ENCODE peak calls at places on chromosomes 7 and 10, in five cellular contexts. V, U, C, A and J are unnamed samples.

GRCh38 chr10:1600861-1601260 is 136.5 kb downstream of the ADARB2 start:
- DNase-seq in V (no peak), U (no peak), C (no peak), A (no peak), J (no peak)

GRCh38 chr10:110395350-110396283 is 90.9 kb upstream of the SMNDC1 start:
- DNase-seq in V (peak), U (no peak), C (peak), A (peak), J (no peak)

GRCh38 chr10:63256047-63256773 is 123.1 kb downstream of the NRBF2 start:
- DNase-seq in V (no peak), U (no peak), C (no peak), A (peak), J (no peak)

GRCh38 chr7:31957090-31957720 is 113.0 kb downstream of the PDE1C start:
- DNase-seq in V (peak), U (no peak), C (no peak), A (peak), J (no peak)

GRCh38 chr7:1889556-1890181 is 219.6 kb downstream of the ELFN1 start:
- DNase-seq in V (peak), U (no peak), C (peak), A (peak), J (peak)

GRCh38 chr10:101766306-101766705 is 9.6 kb downstream of the FGF8 start:
- DNase-seq in V (no peak), U (no peak), C (no peak), A (no peak), J (no peak)

GRCh38 chr7:47104206-47104549 is 477.7 kb downstream of the TNS3 start:
- DNase-seq in V (no peak), U (no peak), C (no peak), A (no peak), J (no peak)

GRCh38 chr7:94375713-94376112 is 19.0 kb upstream of the COL1A2 start:
- DNase-seq in V (peak), U (no peak), C (peak), A (peak), J (no peak)

GRCh38 chr7:148987751-148988512 is 40.4 kb downstream of the PDIA4 start:
- DNase-seq in V (no peak), U (no peak), C (no peak), A (no peak), J (no peak)

GRCh38 chr10:97713828-97714400 is 384 bp downstream of the MARVELD1 start:
- DNase-seq in V (peak), U (peak), C (no peak), A (peak), J (peak)

GRCh38 chr10:30459283-30459682 is 25.3 kb downstream of the MAP3K8 start:
- DNase-seq in V (peak), U (no peak), C (no peak), A (no peak), J (peak)

GRCh38 chr7:84139986-84140729 is 54.4 kb downstream of the SEMA3A start:
- DNase-seq in V (peak), U (no peak), C (no peak), A (peak), J (no peak)

GRCh38 chr10:113322843-113323242 is 230.0 kb upstream of the HABP2 start:
- DNase-seq in V (no peak), U (no peak), C (no peak), A (no peak), J (peak)

GRCh38 chr7:7562736-7563135 is 3.9 kb upstream of the MIOS start:
- DNase-seq in V (no peak), U (no peak), C (no peak), A (peak), J (no peak)

GRCh38 chr10:96578633-96579032 is 8.2 kb downstream of the TM9SF3 start:
- DNase-seq in V (no peak), U (no peak), C (no peak), A (no peak), J (no peak)

GRCh38 chr7:143305423-143306070 is 10.4 kb upstream of the CLCN1 start:
- DNase-seq in V (peak), U (peak), C (no peak), A (peak), J (peak)

GRCh38 chr7:139746652-139747051 is 31.1 kb downstream of the HIPK2 start:
- DNase-seq in V (no peak), U (no peak), C (no peak), A (no peak), J (no peak)

GRCh38 chr10:11810313-11810766 is 12.8 kb upstream of the PROSER2 start:
- DNase-seq in V (peak), U (no peak), C (peak), A (peak), J (no peak)

GRCh38 chr10:112218960-112219359 is 35.4 kb upstream of the GPAM start:
- DNase-seq in V (no peak), U (no peak), C (no peak), A (no peak), J (no peak)

GRCh38 chr10:132419631-132420468 is 22.9 kb downstream of the PWWP2B start:
- DNase-seq in V (no peak), U (no peak), C (no peak), A (no peak), J (no peak)

GRCh38 chr7:92527300-92528187 is 776 bp downstream of the PEX1 start:
- DNase-seq in V (peak), U (peak), C (peak), A (peak), J (no peak)

GRCh38 chr7:29146082-29146706 is at the start of gene CPVL:
- DNase-seq in V (no peak), U (peak), C (no peak), A (no peak), J (peak)

GRCh38 chr7:50477640-50478039 is 27.5 kb upstream of the FIGNL1 start:
- DNase-seq in V (no peak), U (no peak), C (no peak), A (no peak), J (no peak)

GRCh38 chr7:130566168-130566897 is 74.4 kb downstream of the MEST start:
- DNase-seq in V (peak), U (no peak), C (no peak), A (peak), J (no peak)

GRCh38 chr10:131126321-131127121 is 185.0 kb downstream of the TCERG1L start:
- DNase-seq in V (no peak), U (no peak), C (no peak), A (no peak), J (peak)

GRCh38 chr7:39353615-39354376 is 212.4 kb upstream of the YAE1 start:
- DNase-seq in V (peak), U (peak), C (no peak), A (peak), J (no peak)

GRCh38 chr7:1377111-1377909 is 82.0 kb downstream of the MICALL2 start:
- DNase-seq in V (no peak), U (no peak), C (no peak), A (no peak), J (no peak)

GRCh38 chr7:34672430-34672829 is 14.4 kb downstream of the NPSR1 start:
- DNase-seq in V (no peak), U (no peak), C (no peak), A (peak), J (no peak)

GRCh38 chr7:48680996-48681395 is 243.4 kb upstream of the CDC14C start:
- DNase-seq in V (no peak), U (no peak), C (no peak), A (no peak), J (no peak)

GRCh38 chr10:87860156-87860795 is 3.1 kb downstream of the KLLN start:
- DNase-seq in V (peak), U (no peak), C (no peak), A (peak), J (no peak)

GRCh38 chr10:132065491-132066105 is at the start of gene JAKMIP3:
- DNase-seq in V (peak), U (peak), C (peak), A (peak), J (no peak)

GRCh38 chr7:123460616-123461015 is 73.8 kb downstream of the IQUB start:
- DNase-seq in V (peak), U (no peak), C (no peak), A (peak), J (no peak)

GRCh38 chr7:157800281-157800680 is 463.5 kb downstream of the DNAJB6 start:
- DNase-seq in V (no peak), U (no peak), C (no peak), A (no peak), J (no peak)

GRCh38 chr10:46104071-46104585 is 58.1 kb upstream of the MSMB start:
- DNase-seq in V (no peak), U (no peak), C (no peak), A (no peak), J (no peak)

GRCh38 chr10:73653701-73654100 is 2.1 kb downstream of the SYNPO2L start:
- DNase-seq in V (peak), U (no peak), C (no peak), A (no peak), J (no peak)
- TF ChIP-seq CTCF in V (peak), U (no peak), C (peak), A (no peak), J (no peak)

GRCh38 chr10:77710759-77711682 is 73.4 kb upstream of the KCNMA1 start:
- DNase-seq in V (peak), U (peak), C (no peak), A (peak), J (peak)

GRCh38 chr10:77713506-77714280 is 76.1 kb upstream of the KCNMA1 start:
- DNase-seq in V (no peak), U (no peak), C (no peak), A (no peak), J (no peak)

GRCh38 chr10:77710081-77710551 is 72.5 kb upstream of the KCNMA1 start:
- DNase-seq in V (no peak), U (no peak), C (no peak), A (no peak), J (no peak)

GRCh38 chr10:77712207-77712606 is 74.6 kb upstream of the KCNMA1 start:
- DNase-seq in V (no peak), U (no peak), C (no peak), A (no peak), J (no peak)

DNA sequence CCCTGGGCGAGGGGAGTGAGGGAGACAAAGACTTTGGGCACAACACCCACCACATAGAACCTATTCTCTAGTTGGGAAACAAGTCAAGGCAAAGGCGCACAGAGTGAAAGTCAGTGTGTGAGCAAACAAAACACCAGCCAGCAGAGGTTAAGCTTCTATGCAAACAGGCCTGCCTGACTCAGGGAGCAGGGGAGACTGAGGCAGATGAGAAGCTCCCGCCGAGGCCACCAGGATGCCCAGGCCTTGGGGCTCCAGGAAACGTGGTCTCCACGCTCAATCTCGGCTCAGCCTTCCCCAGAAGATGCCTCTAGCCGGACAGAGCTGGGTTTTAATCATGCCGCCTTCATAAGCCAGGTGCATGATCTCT is 74.1 kb upstream of the KCNMA1 start:
- DNase-seq in V (no peak), U (no peak), C (no peak), A (no peak), J (no peak)
- TF ChIP-seq CTCF in V (no peak), U (no peak), C (no peak), A (no peak), J (peak)

GRCh38 chr10:90788987-90789386 is 68.9 kb downstream of the HTR7 start:
- DNase-seq in V (no peak), U (no peak), C (no peak), A (no peak), J (no peak)

GRCh38 chr10:90787906-90788491 is 69.8 kb downstream of the HTR7 start:
- DNase-seq in V (peak), U (no peak), C (no peak), A (peak), J (no peak)

GRCh38 chr10:90780488-90780887 is 77.4 kb downstream of the HTR7 start:
- DNase-seq in V (no peak), U (no peak), C (no peak), A (no peak), J (no peak)

GRCh38 chr10:90787376-90787775 is 70.5 kb downstream of the HTR7 start:
- DNase-seq in V (no peak), U (no peak), C (no peak), A (no peak), J (no peak)

DNA sequence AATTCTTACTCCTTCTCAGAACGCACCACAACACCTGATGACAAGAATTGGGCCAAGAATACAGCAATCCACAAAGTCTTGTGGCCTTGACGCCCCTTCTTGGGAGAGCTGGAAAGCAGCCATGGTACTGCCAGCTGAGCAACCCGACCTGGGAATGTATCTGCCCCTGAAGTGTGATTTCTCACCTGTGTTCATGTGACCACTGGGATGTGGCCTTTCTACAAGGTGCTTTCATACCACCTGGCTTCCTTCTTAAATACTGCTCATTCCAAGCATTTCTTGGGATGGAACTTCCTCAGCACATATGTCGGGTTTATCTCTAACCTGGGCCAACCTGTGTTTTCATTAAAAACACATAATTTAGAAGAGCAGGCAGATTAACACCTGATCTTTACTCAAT is 72.1 kb downstream of the HTR7 start:
- DNase-seq in V (no peak), U (no peak), C (no peak), A (no peak), J (no peak)
- TF ChIP-seq CTCF in V (no peak), U (no peak), C (no peak), A (no peak), J (no peak)

GRCh38 chr10:124705817-124706461 is 38.2 kb downstream of the FAM53B start:
- DNase-seq in V (no peak), U (no peak), C (no peak), A (no peak), J (no peak)
- TF ChIP-seq CTCF in V (no peak), U (peak), C (no peak), A (no peak), J (no peak)

GRCh38 chr7:118109607-118110006 is 74.4 kb upstream of the LSM8 start:
- DNase-seq in V (no peak), U (no peak), C (no peak), A (no peak), J (no peak)

GRCh38 chr7:118110178-118110577 is 73.8 kb upstream of the LSM8 start:
- DNase-seq in V (no peak), U (no peak), C (no peak), A (no peak), J (no peak)

DNA sequence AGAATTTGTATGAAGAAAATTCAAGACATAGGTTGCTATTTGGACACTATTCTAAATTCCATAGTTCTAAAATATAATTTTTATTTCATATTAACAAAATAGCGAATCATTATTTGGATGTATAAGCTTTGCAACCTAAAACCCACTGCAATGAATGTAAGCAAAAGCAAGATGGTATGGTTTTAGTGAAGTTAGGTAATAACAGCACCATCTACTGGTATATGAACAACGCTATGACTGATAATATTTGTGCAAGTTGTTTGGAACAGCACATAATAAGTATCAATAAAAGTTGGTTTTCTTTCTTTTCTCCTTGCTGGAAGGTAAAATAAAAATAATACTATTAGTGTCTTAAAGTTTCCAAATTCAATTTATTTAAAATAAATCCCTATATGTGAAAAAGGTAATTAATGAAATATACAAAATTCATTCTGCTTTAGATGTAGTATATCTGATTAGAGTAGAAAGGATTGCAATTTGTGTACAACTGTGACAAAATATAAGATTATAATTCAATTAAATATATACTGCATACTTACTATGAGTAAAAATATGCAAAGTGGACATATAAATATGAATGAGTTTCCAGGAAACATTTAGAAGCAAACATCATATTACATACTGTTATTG is 79.0 kb upstream of the LSM8 start:
- DNase-seq in V (no peak), U (no peak), C (no peak), A (peak), J (no peak)
- TF ChIP-seq CTCF in V (peak), U (no peak), C (peak), A (peak), J (no peak)

DNA sequence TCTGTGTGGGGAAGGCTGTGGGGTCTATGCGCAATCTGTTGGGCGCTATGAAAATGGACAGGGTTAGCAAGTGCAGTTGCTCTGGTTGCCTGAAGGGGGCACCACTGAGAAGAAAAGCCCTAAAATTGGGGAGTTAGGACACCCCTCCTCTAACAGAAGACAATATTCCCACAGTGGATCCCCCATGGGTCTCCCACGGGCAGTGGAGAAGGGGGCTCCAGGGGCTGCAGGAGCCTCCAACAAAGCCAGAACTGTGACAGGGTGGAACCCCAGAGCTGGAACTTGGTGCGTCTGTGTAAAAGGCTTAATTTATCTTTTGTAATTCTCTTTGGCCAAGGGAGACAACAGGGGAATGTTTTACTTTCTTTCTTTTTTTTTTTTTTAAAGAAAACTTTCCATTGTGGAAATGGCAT is 12.5 kb upstream of the COL13A1 start:
- DNase-seq in V (no peak), U (no peak), C (no peak), A (peak), J (no peak)
- TF ChIP-seq CTCF in V (peak), U (no peak), C (peak), A (peak), J (peak)

GRCh38 chr10:25467861-25468260 is 293.1 kb downstream of the GPR158 start:
- DNase-seq in V (no peak), U (no peak), C (no peak), A (no peak), J (no peak)
- TF ChIP-seq CTCF in V (no peak), U (no peak), C (no peak), A (no peak), J (no peak)

GRCh38 chr7:55065511-55066229 is 46.9 kb downstream of the EGFR start:
- DNase-seq in V (peak), U (no peak), C (peak), A (peak), J (no peak)
- TF ChIP-seq CTCF in V (peak), U (no peak), C (peak), A (peak), J (no peak)